ENCODE peak calls at places on chromosomes 3 and 15, in five cellular contexts. H, R, L, B and K are unnamed samples.

GRCh38 chr3:72818092-72818721 is 30.0 kb downstream of the SHQ1 start:
- DNase-seq in L (no peak), R (peak), B (no peak), H (no peak), K (no peak)

GRCh38 chr15:67409175-67409574 is 111.8 kb upstream of the C15orf61 start:
- DNase-seq in R (no peak), B (no peak), H (no peak), L (no peak), K (no peak)

GRCh38 chr3:81352867-81353266 is 408.6 kb downstream of the GBE1 start:
- DNase-seq in R (peak), B (no peak), L (no peak), H (peak), K (peak)

GRCh38 chr15:97072560-97072959 is 742.1 kb downstream of the NR2F2 start:
- DNase-seq in R (no peak), H (no peak), B (no peak), L (no peak), K (no peak)

GRCh38 chr3:7924228-7924627 is 577.4 kb upstream of the LMCD1 start:
- DNase-seq in L (no peak), B (no peak), R (no peak), H (no peak), K (no peak)

GRCh38 chr3:63967675-63968611 is 55.4 kb downstream of the PSMD6 start:
- DNase-seq in L (no peak), R (peak), H (no peak), B (no peak), K (no peak)

GRCh38 chr3:128112406-128112968 is 11.1 kb downstream of the RUVBL1 start:
- DNase-seq in L (peak), H (no peak), B (no peak), R (peak), K (peak)

GRCh38 chr15:23372284-23372683 is 17.7 kb downstream of the GOLGA8S start:
- DNase-seq in L (no peak), B (no peak), H (no peak), R (peak), K (no peak)

GRCh38 chr15:89119489-89120478 is 31.5 kb downstream of the ABHD2 start:
- DNase-seq in B (no peak), R (peak), H (no peak), L (no peak), K (no peak)

GRCh38 chr15:57566840-57567239 is 24.9 kb upstream of the MYZAP start:
- DNase-seq in B (no peak), H (no peak), L (no peak), R (no peak), K (no peak)

GRCh38 chr15:74958320-74958907 is 1.8 kb upstream of the RPP25 start:
- DNase-seq in L (no peak), H (no peak), B (no peak), R (peak), K (no peak)

GRCh38 chr15:45919806-45920205 is 285.0 kb downstream of the SQOR start:
- DNase-seq in L (peak), H (no peak), B (no peak), R (peak), K (peak)

GRCh38 chr3:188510366-188510765 is 356.4 kb downstream of the LPP start:
- DNase-seq in H (no peak), L (no peak), B (no peak), R (peak), K (no peak)

GRCh38 chr3:113628316-113628715 is 68.1 kb downstream of the USF3 start:
- DNase-seq in B (no peak), R (no peak), L (no peak), H (no peak), K (no peak)

GRCh38 chr15:65089206-65089824 is 12.8 kb downstream of the KBTBD13 start:
- DNase-seq in R (peak), L (no peak), H (no peak), B (no peak), K (no peak)

GRCh38 chr15:80228959-80229610 is 22.9 kb downstream of the CTXND1 start:
- DNase-seq in R (peak), H (no peak), L (no peak), B (no peak), K (no peak)

GRCh38 chr3:29618395-29619291 is 337.8 kb downstream of the RBMS3 start:
- DNase-seq in H (no peak), L (no peak), R (peak), B (no peak), K (no peak)

GRCh38 chr15:94404733-94405283 is 173.4 kb downstream of the MCTP2 start:
- DNase-seq in B (no peak), R (no peak), H (no peak), L (no peak), K (no peak)

GRCh38 chr15:40115670-40116093 is 7.0 kb upstream of the BMF start:
- DNase-seq in H (peak), B (peak), R (peak), L (no peak), K (no peak)

GRCh38 chr15:70436428-70436827 is 326.9 kb downstream of the UACA start:
- DNase-seq in R (no peak), L (no peak), B (no peak), H (no peak), K (no peak)

GRCh38 chr3:178719036-178719635 is 182.9 kb downstream of the KCNMB2 start:
- DNase-seq in L (no peak), H (no peak), B (no peak), R (peak), K (no peak)

GRCh38 chr15:81049835-81050234 is 49.1 kb downstream of the TLNRD1 start:
- DNase-seq in R (no peak), L (no peak), H (no peak), B (no peak), K (no peak)